ENCODE peak calls at places on chromosomes 16 and 17, in four cellular contexts. U is NCI-H1436, A is astrocyte of the cerebellum, Q is NCI-H1092. N is an unnamed sample.

GRCh38 chr17:64130559-64131001 is 636 bp upstream of the ERN1 start:
- DNase-seq in U (no peak), A (no peak), Q (no peak), N (no peak)

GRCh38 chr17:42315402-42316156 is 27.3 kb downstream of the STAT5A start:
- DNase-seq in U (no peak), A (no peak), Q (no peak), N (no peak)

GRCh38 chr16:85505794-85506339 is 107.3 kb upstream of the GSE1 start:
- DNase-seq in U (no peak), A (no peak), Q (no peak), N (no peak)

GRCh38 chr17:17570207-17570797 is 21.2 kb downstream of the PEMT start:
- DNase-seq in U (peak), A (peak), Q (peak), N (no peak)

GRCh38 chr17:81583589-81584337 is 31.6 kb upstream of the FAAP100 start:
- DNase-seq in U (no peak), A (no peak), Q (no peak), N (no peak)

GRCh38 chr16:30922960-30923535 is 324 bp upstream of the FBXL19 start:
- DNase-seq in U (peak), A (peak), Q (peak), N (peak)

GRCh38 chr17:51706098-51706497 is 445.8 kb downstream of the UTP18 start:
- DNase-seq in U (no peak), A (no peak), Q (no peak), N (no peak)

GRCh38 chr17:7262192-7263070 is at the start of gene CLDN7:
- DNase-seq in U (no peak), A (no peak), Q (no peak), N (no peak)

GRCh38 chr17:71180801-71181385 is 939.9 kb upstream of the SOX9 start:
- DNase-seq in U (peak), A (peak), Q (peak), N (no peak)

GRCh38 chr16:53985865-53986264 is 281.9 kb downstream of the FTO start:
- DNase-seq in U (no peak), A (no peak), Q (no peak), N (no peak)

GRCh38 chr16:19831678-19832077 is 53.0 kb downstream of the GPRC5B start:
- DNase-seq in U (no peak), A (peak), Q (no peak), N (no peak)

GRCh38 chr16:84308120-84308519 is 13.4 kb downstream of the WFDC1 start:
- DNase-seq in U (peak), A (no peak), Q (peak), N (peak)

GRCh38 chr17:19567216-19568015 is 33.8 kb downstream of the SLC47A1 start:
- DNase-seq in U (no peak), A (no peak), Q (no peak), N (no peak)

GRCh38 chr17:1957037-1957436 is 68.1 kb downstream of the RTN4RL1 start:
- DNase-seq in U (no peak), A (peak), Q (no peak), N (no peak)

GRCh38 chr16:24689128-24689527 is 40.3 kb upstream of the TNRC6A start:
- DNase-seq in U (no peak), A (no peak), Q (no peak), N (no peak)

N was measured in MM.1S.